ENCODE peak calls at places on chromosomes 12 and 14, in seven cellular contexts. R is HCT116, Y is IMR-90, D is PC-3, E is astrocyte, G is dorsolateral prefrontal cortex, X is cardiac muscle cell. T is an unnamed sample.

GRCh38 chr12:27583981-27584380 is 60.0 kb downstream of the PPFIBP1 start:
- DNase-seq in R (no peak), Y (no peak), D (no peak), E (no peak), G (no peak), X (no peak), T (no peak)

GRCh38 chr12:26751179-26751578 is 81.8 kb downstream of the ITPR2 start:
- DNase-seq in R (no peak), Y (no peak), D (no peak), E (no peak), G (no peak), X (no peak), T (no peak)

GRCh38 chr14:46820291-46820690 is 168.7 kb upstream of the RPL10L start:
- DNase-seq in R (no peak), Y (no peak), D (no peak), E (no peak), G (no peak), X (no peak), T (no peak)

GRCh38 chr14:105436402-105436801 is 16.8 kb downstream of the MTA1 start:
- DNase-seq in R (no peak), Y (no peak), D (no peak), E (no peak), G (no peak), X (no peak), T (no peak)

GRCh38 chr14:101233861-101234587 is 327.3 kb upstream of the DIO3 start:
- DNase-seq in R (no peak), Y (no peak), D (no peak), E (no peak), G (no peak), X (no peak), T (no peak)

GRCh38 chr12:122894173-122895121 is 1.5 kb downstream of the VPS37B start:
- DNase-seq in R (no peak), Y (no peak), D (peak; percentile 49), E (no peak), G (peak; percentile 9), X (no peak), T (no peak)

GRCh38 chr14:31605702-31606101 is 44.5 kb downstream of the NUBPL start:
- DNase-seq in R (no peak), Y (no peak), D (no peak), E (no peak), G (no peak), X (no peak), T (no peak)

GRCh38 chr12:89414851-89415250 is 62.5 kb upstream of the DUSP6 start:
- DNase-seq in R (no peak), Y (peak; percentile 75), D (peak; percentile 24), E (peak; percentile 66), G (no peak), X (no peak), T (no peak)

GRCh38 chr14:73311710-73312035 is 74.4 kb downstream of the PAPLN start:
- DNase-seq in R (no peak), Y (no peak), D (no peak), E (peak; percentile 63), G (no peak), X (no peak), T (no peak)

GRCh38 chr12:125005652-125006051 is 12.2 kb downstream of the BRI3BP start:
- DNase-seq in R (no peak), Y (no peak), D (no peak), E (no peak), G (no peak), X (no peak), T (no peak)

GRCh38 chr12:109744991-109745942 is 31.6 kb downstream of the FAM222A start:
- DNase-seq in R (no peak), Y (peak; percentile 24), D (no peak), E (no peak), G (no peak), X (no peak), T (no peak)

GRCh38 chr12:44584625-44585024 is 291.5 kb downstream of the NELL2 start:
- DNase-seq in R (no peak), Y (no peak), D (no peak), E (no peak), G (no peak), X (no peak), T (no peak)

GRCh38 chr14:56660677-56661389 is 81.2 kb downstream of the TMEM260 start:
- DNase-seq in R (no peak), Y (no peak), D (no peak), E (no peak), G (no peak), X (no peak), T (no peak)

GRCh38 chr12:53754196-53754595 is 2.4 kb upstream of the CISTR start:
- DNase-seq in R (no peak), Y (no peak), D (no peak), E (no peak), G (no peak), X (no peak), T (no peak)

GRCh38 chr14:23441076-23441475 is 5.6 kb upstream of the MYH7 start:
- DNase-seq in R (no peak), Y (no peak), D (no peak), E (no peak), G (no peak), X (no peak), T (no peak)

DNA sequence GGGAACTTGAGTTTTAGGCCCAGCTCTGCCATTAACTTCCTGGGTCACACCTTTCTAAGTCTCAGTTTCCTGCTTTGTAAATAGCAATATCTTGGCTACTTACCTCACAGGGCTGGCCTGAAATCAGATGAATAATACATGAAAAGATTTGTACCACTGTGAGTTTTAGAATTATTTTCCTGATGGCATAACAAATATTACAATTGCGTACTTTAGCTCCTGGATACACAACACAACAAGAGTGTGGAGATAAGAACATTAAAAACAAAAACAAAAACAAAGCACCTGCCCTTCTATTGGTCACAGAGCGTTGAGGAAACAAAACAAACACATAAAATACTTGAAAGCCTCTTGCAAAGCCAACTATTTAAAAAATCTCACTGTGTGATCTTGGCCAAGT is 4.9 kb upstream of the HDAC7 start:
- DNase-seq in R (no peak), Y (no peak), D (no peak), E (no peak), G (no peak), X (no peak), T (no peak)
- H3K27ac ChIP-seq in R (no peak overlapping the region), Y (no peak overlapping the region), D (peak overlapping the region; percentile 5), E (no peak overlapping the region), G (no peak overlapping the region), X (no peak overlapping the region), T (peak overlapping the region; percentile 70)

GRCh38 chr14:104223101-104223809 is 84.9 kb downstream of the KIF26A start:
- DNase-seq in R (no peak), Y (no peak), D (no peak), E (no peak), G (no peak), X (peak; percentile 60), T (no peak)

GRCh38 chr14:104223810-104224515 is 85.6 kb downstream of the KIF26A start:
- DNase-seq in R (no peak), Y (no peak), D (no peak), E (no peak), G (no peak), X (no peak), T (no peak)

GRCh38 chr14:104221636-104222375 is 83.4 kb downstream of the KIF26A start:
- DNase-seq in R (no peak), Y (no peak), D (no peak), E (no peak), G (no peak), X (no peak), T (no peak)

GRCh38 chr14:104221071-104221625 is 82.8 kb downstream of the KIF26A start:
- DNase-seq in R (no peak), Y (no peak), D (no peak), E (no peak), G (no peak), X (no peak), T (no peak)

DNA sequence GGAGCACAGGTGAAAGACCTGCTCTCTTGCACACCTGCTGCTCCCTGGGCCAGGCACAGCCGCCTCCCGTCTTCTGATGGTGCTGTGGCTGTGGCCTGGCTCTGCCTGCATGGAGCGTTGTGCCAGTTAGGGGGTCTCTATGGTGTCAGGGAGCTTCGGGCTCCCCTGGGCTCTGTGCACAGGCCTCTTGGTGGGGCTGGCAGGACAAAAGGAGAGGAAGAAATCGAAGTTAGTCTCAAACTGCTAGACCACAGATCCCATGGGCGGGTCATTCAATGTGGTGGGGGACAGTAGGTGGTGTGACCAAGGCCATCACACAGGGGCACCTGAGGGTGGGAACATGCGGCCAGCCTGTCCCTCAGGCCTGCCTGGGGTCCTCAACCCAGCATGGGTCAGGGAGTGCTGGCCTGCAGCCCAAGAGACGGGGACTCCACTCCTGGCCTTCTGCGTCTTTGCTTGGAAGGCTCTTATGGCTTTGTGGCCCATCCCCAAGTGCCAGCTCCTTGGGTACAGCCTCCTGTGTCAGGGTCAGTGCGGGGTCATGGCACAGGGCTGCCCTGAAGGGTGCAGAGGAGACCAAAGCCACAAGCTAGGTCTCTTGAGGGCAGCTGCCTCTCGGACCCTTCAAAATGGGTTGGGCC is 84.1 kb downstream of the KIF26A start:
- DNase-seq in R (no peak), Y (no peak), D (no peak), E (no peak), G (no peak), X (no peak), T (no peak)
- TF ChIP-seq CTCF in R (no peak), Y (no peak), D (no peak), E (no peak), G (no peak), X (no peak), T (no peak)

DNA sequence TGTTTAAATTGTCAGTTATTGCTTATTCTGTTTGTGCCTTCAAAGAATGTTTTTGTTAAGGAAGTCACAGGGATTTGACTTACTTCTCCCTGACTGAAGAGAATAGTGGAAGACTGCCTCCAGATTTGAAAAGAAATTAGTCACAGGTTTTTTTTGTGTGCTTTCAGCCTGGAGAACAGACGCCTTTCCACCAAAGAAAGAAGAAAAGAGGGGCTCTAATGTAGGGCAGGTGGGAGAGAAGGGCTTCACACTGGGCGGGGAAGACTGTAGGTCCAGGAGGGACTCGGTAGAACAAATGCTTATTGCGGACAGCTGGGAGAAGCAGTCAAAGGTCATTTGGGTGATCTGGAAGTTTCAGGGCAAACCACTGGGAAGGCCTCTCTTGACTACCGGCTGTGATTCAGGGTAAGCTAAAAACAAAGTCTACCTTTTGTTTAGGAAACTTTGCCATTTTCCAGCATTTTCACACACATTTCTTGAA is 76.8 kb downstream of the SAMD4A start:
- DNase-seq in R (no peak), Y (no peak), D (no peak), E (no peak), G (no peak), X (no peak), T (no peak)
- H3K27ac ChIP-seq in R (peak overlapping the region; percentile 40), Y (peak overlapping the region; percentile 37), D (no peak overlapping the region), E (peak overlapping the region; percentile 47), G (no peak overlapping the region), X (peak overlapping the region; percentile 58), T (no peak overlapping the region)

GRCh38 chr12:98256830-98257229 is 258.6 kb upstream of the TMPO start:
- DNase-seq in R (no peak), Y (no peak), D (no peak), E (no peak), G (no peak), X (no peak), T (no peak)

GRCh38 chr12:98253207-98253606 is 262.2 kb upstream of the TMPO start:
- DNase-seq in R (no peak), Y (no peak), D (no peak), E (no peak), G (no peak), X (no peak), T (no peak)

DNA sequence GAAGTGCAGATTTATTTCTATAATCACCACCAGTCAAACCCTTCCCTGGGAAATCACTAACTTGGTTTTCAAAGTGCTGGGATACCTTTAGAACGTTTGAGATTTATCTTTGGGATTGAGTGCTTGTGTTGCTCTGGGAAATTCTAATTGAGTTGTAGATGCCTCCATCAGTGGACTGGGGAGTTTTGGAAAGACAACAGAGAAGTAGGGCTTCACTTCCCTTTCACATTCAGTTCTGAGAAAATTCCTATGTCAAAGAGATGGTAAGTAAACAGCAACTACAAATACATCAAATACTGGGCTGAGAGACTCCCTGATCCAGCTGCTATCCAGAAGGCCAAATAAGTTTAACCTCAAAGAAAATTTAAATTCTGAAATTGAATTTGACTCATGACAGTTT is 261.7 kb upstream of the TMPO start:
- DNase-seq in R (no peak), Y (no peak), D (no peak), E (no peak), G (no peak), X (no peak), T (no peak)
- TF ChIP-seq CTCF in R (no peak), Y (no peak), D (no peak), E (no peak), G (no peak), X (no peak), T (no peak)

T was measured in CD4-positive, alpha-beta T cell.